ENCODE peak calls at places on chromosomes 12 and 14, in ten cellular contexts. One of them, this sample, is unnamed. For H3K36me3, the result is how much of the 10 kb centered on the place peaks cover.

GRCh38 chr12:39448038-39448437 is 5.1 kb upstream of the KIF21A start:
- DNase-seq in neural progenitor cell: no peak
- DNase-seq in SK-N-SH: no peak
- DNase-seq in IMR-90: no peak
- DNase-seq in neuronal stem cell: no peak
- DNase-seq in endodermal cell: no peak
- DNase-seq in mesenchymal stem cell: no peak
- DNase-seq in fibroblast of lung: no peak
- DNase-seq in colonic mucosa: no peak
- DNase-seq in HCT116: no peak
- DNase-seq in this sample: no peak

GRCh38 chr12:103858953-103859601 is 18.0 kb upstream of the NT5DC3 start:
- DNase-seq in colonic mucosa: peak
- DNase-seq in neuronal stem cell: no peak
- DNase-seq in SK-N-SH: no peak
- DNase-seq in mesenchymal stem cell: peak
- DNase-seq in neural progenitor cell: no peak
- DNase-seq in HCT116: peak
- DNase-seq in IMR-90: peak
- DNase-seq in endodermal cell: peak
- DNase-seq in fibroblast of lung: peak
- DNase-seq in this sample: peak

GRCh38 chr14:105316563-105316941 is 2.0 kb downstream of the PACS2 start:
- DNase-seq in neuronal stem cell: no peak
- DNase-seq in endodermal cell: no peak
- DNase-seq in SK-N-SH: peak
- DNase-seq in fibroblast of lung: no peak
- DNase-seq in IMR-90: no peak
- DNase-seq in colonic mucosa: no peak
- DNase-seq in HCT116: no peak
- DNase-seq in mesenchymal stem cell: no peak
- DNase-seq in neural progenitor cell: no peak
- DNase-seq in this sample: no peak

GRCh38 chr12:11085419-11085818 is 6.7 kb downstream of the TAS2R43 start:
- DNase-seq in SK-N-SH: no peak
- DNase-seq in neuronal stem cell: no peak
- DNase-seq in endodermal cell: no peak
- DNase-seq in mesenchymal stem cell: no peak
- DNase-seq in HCT116: no peak
- DNase-seq in neural progenitor cell: no peak
- DNase-seq in colonic mucosa: no peak
- DNase-seq in IMR-90: no peak
- DNase-seq in fibroblast of lung: peak
- DNase-seq in this sample: no peak

GRCh38 chr12:89376202-89376529 is 23.9 kb upstream of the DUSP6 start:
- DNase-seq in IMR-90: no peak
- DNase-seq in colonic mucosa: no peak
- DNase-seq in neuronal stem cell: no peak
- DNase-seq in neural progenitor cell: no peak
- DNase-seq in SK-N-SH: no peak
- DNase-seq in mesenchymal stem cell: no peak
- DNase-seq in endodermal cell: no peak
- DNase-seq in fibroblast of lung: no peak
- DNase-seq in HCT116: no peak
- DNase-seq in this sample: no peak

GRCh38 chr12:124833693-124834122 is 30.0 kb downstream of the SCARB1 start:
- DNase-seq in IMR-90: no peak
- DNase-seq in SK-N-SH: peak
- DNase-seq in HCT116: peak
- DNase-seq in endodermal cell: peak
- DNase-seq in mesenchymal stem cell: no peak
- DNase-seq in colonic mucosa: no peak
- DNase-seq in neuronal stem cell: peak
- DNase-seq in fibroblast of lung: no peak
- DNase-seq in neural progenitor cell: peak
- DNase-seq in this sample: no peak

GRCh38 chr12:10607885-10608458 is 5.4 kb downstream of the MAGOHB start:
- DNase-seq in fibroblast of lung: peak
- DNase-seq in SK-N-SH: peak
- DNase-seq in colonic mucosa: no peak
- DNase-seq in neuronal stem cell: no peak
- DNase-seq in neural progenitor cell: no peak
- DNase-seq in endodermal cell: peak
- DNase-seq in mesenchymal stem cell: peak
- DNase-seq in IMR-90: peak
- DNase-seq in HCT116: no peak
- DNase-seq in this sample: peak

GRCh38 chr12:124567035-124567672 is at the start of gene NCOR2:
- DNase-seq in neural progenitor cell: peak
- DNase-seq in SK-N-SH: peak
- DNase-seq in fibroblast of lung: no peak
- DNase-seq in neuronal stem cell: no peak
- DNase-seq in colonic mucosa: no peak
- DNase-seq in IMR-90: no peak
- DNase-seq in mesenchymal stem cell: no peak
- DNase-seq in endodermal cell: peak
- DNase-seq in HCT116: no peak
- DNase-seq in this sample: peak

GRCh38 chr12:92908108-92908507 is 21.0 kb downstream of the EEA1 start:
- DNase-seq in neuronal stem cell: no peak
- DNase-seq in colonic mucosa: no peak
- DNase-seq in SK-N-SH: no peak
- DNase-seq in fibroblast of lung: no peak
- DNase-seq in IMR-90: no peak
- DNase-seq in endodermal cell: no peak
- DNase-seq in neural progenitor cell: no peak
- DNase-seq in mesenchymal stem cell: no peak
- DNase-seq in HCT116: no peak
- DNase-seq in this sample: no peak

GRCh38 chr12:124538194-124539082 is 29.0 kb downstream of the NCOR2 start:
- DNase-seq in SK-N-SH: peak
- DNase-seq in neural progenitor cell: no peak
- DNase-seq in endodermal cell: no peak
- DNase-seq in neuronal stem cell: no peak
- DNase-seq in fibroblast of lung: no peak
- DNase-seq in mesenchymal stem cell: peak
- DNase-seq in IMR-90: no peak
- DNase-seq in colonic mucosa: no peak
- DNase-seq in HCT116: no peak
- DNase-seq in this sample: no peak

DNA sequence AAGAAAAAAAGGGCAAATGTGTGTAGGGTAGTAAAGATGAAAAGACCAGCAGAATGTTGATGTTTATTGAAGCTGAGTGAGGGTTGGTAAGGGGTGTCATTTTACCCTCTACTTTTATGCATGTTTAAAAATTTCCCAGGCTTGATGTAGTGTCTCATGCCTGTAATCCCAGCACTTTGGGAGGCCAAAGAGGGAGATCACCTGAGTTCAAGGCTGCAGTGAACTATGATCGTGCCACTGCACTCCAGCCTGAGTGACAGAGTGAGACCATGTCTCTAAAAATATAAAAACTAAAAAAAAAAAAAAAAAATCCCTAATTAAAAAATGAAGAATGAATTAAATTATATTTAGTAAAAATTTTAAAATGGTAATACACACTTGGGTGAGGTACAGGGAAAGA is 8.5 kb downstream of the SEL1L start:
- DNase-seq in IMR-90: no peak
- DNase-seq in mesenchymal stem cell: no peak
- DNase-seq in endodermal cell: no peak
- DNase-seq in neuronal stem cell: no peak
- DNase-seq in colonic mucosa: no peak
- DNase-seq in SK-N-SH: no peak
- DNase-seq in neural progenitor cell: no peak
- DNase-seq in HCT116: no peak
- DNase-seq in fibroblast of lung: no peak
- DNase-seq in this sample: no peak
- H3K36me3 ChIP-seq in IMR-90: under half
- H3K36me3 ChIP-seq in mesenchymal stem cell: half or more
- H3K36me3 ChIP-seq in endodermal cell: half or more
- H3K36me3 ChIP-seq in neuronal stem cell: half or more
- H3K36me3 ChIP-seq in colonic mucosa: under half
- H3K36me3 ChIP-seq in SK-N-SH: under half
- H3K36me3 ChIP-seq in neural progenitor cell: under half
- H3K36me3 ChIP-seq in HCT116: under half
- H3K36me3 ChIP-seq in fibroblast of lung: under half
- H3K36me3 ChIP-seq in this sample: half or more

GRCh38 chr14:60758875-60759274 is 24.3 kb downstream of the MNAT1 start:
- DNase-seq in colonic mucosa: no peak
- DNase-seq in SK-N-SH: no peak
- DNase-seq in neural progenitor cell: no peak
- DNase-seq in HCT116: no peak
- DNase-seq in fibroblast of lung: no peak
- DNase-seq in endodermal cell: no peak
- DNase-seq in neuronal stem cell: no peak
- DNase-seq in IMR-90: peak
- DNase-seq in mesenchymal stem cell: no peak
- DNase-seq in this sample: peak

GRCh38 chr14:60756847-60757246 is 22.3 kb downstream of the MNAT1 start:
- DNase-seq in neuronal stem cell: no peak
- DNase-seq in neural progenitor cell: no peak
- DNase-seq in mesenchymal stem cell: no peak
- DNase-seq in colonic mucosa: no peak
- DNase-seq in SK-N-SH: no peak
- DNase-seq in endodermal cell: no peak
- DNase-seq in IMR-90: peak
- DNase-seq in HCT116: no peak
- DNase-seq in fibroblast of lung: no peak
- DNase-seq in this sample: peak

GRCh38 chr14:60757617-60758016 is 23.1 kb downstream of the MNAT1 start:
- DNase-seq in endodermal cell: no peak
- DNase-seq in fibroblast of lung: peak
- DNase-seq in IMR-90: peak
- DNase-seq in SK-N-SH: no peak
- DNase-seq in mesenchymal stem cell: peak
- DNase-seq in neural progenitor cell: no peak
- DNase-seq in colonic mucosa: no peak
- DNase-seq in neuronal stem cell: no peak
- DNase-seq in HCT116: no peak
- DNase-seq in this sample: peak

GRCh38 chr14:60760648-60761364 is 26.2 kb downstream of the MNAT1 start:
- DNase-seq in mesenchymal stem cell: no peak
- DNase-seq in IMR-90: no peak
- DNase-seq in neuronal stem cell: no peak
- DNase-seq in neural progenitor cell: no peak
- DNase-seq in HCT116: peak
- DNase-seq in fibroblast of lung: no peak
- DNase-seq in endodermal cell: no peak
- DNase-seq in SK-N-SH: no peak
- DNase-seq in colonic mucosa: no peak
- DNase-seq in this sample: peak

GRCh38 chr14:60760209-60760608 is 25.6 kb downstream of the MNAT1 start:
- DNase-seq in IMR-90: no peak
- DNase-seq in endodermal cell: no peak
- DNase-seq in neuronal stem cell: no peak
- DNase-seq in SK-N-SH: no peak
- DNase-seq in mesenchymal stem cell: no peak
- DNase-seq in fibroblast of lung: no peak
- DNase-seq in neural progenitor cell: no peak
- DNase-seq in HCT116: no peak
- DNase-seq in colonic mucosa: no peak
- DNase-seq in this sample: peak
- H3K9ac ChIP-seq in IMR-90: no peak
- H3K9ac ChIP-seq in endodermal cell: no peak
- H3K9ac ChIP-seq in neuronal stem cell: no peak
- H3K9ac ChIP-seq in SK-N-SH: no peak
- H3K9ac ChIP-seq in mesenchymal stem cell: no peak
- H3K9ac ChIP-seq in fibroblast of lung: no peak
- H3K9ac ChIP-seq in neural progenitor cell: no peak
- H3K9ac ChIP-seq in HCT116: peak
- H3K9ac ChIP-seq in colonic mucosa: no peak
- H3K9ac ChIP-seq in this sample: peak

DNA sequence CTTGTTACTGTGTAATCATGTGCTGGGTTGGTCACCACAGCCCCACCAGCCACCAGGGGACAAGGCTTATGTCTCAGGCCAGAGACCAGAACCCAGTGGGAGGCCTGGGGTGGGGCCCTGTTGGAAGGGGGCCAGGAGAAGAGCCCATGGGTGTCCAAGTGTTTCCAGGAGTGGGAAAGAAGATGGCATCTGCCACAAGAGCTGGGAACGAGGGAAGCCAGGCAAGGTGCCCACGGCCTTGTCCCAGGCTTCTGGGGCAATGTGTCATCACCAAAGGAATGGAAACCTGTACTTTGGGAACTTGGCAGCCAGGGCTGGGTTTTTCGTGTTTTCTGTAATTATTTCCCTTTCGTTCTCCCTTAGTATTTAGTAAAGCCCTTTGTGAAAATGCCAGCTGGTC is 5.3 kb upstream of the PGF start:
- DNase-seq in fibroblast of lung: no peak
- DNase-seq in IMR-90: no peak
- DNase-seq in neuronal stem cell: no peak
- DNase-seq in colonic mucosa: no peak
- DNase-seq in neural progenitor cell: no peak
- DNase-seq in HCT116: no peak
- DNase-seq in endodermal cell: no peak
- DNase-seq in SK-N-SH: no peak
- DNase-seq in mesenchymal stem cell: no peak
- DNase-seq in this sample: no peak
- H3K4me3 ChIP-seq in fibroblast of lung: no peak
- H3K4me3 ChIP-seq in IMR-90: no peak
- H3K4me3 ChIP-seq in neuronal stem cell: no peak
- H3K4me3 ChIP-seq in colonic mucosa: no peak
- H3K4me3 ChIP-seq in neural progenitor cell: no peak
- H3K4me3 ChIP-seq in HCT116: no peak
- H3K4me3 ChIP-seq in endodermal cell: no peak
- H3K4me3 ChIP-seq in SK-N-SH: no peak
- H3K4me3 ChIP-seq in mesenchymal stem cell: no peak
- H3K4me3 ChIP-seq in this sample: no peak

GRCh38 chr14:96538097-96538496 is 35.9 kb downstream of the PAPOLA start:
- DNase-seq in fibroblast of lung: no peak
- DNase-seq in endodermal cell: no peak
- DNase-seq in colonic mucosa: no peak
- DNase-seq in HCT116: no peak
- DNase-seq in neural progenitor cell: no peak
- DNase-seq in mesenchymal stem cell: no peak
- DNase-seq in neuronal stem cell: no peak
- DNase-seq in SK-N-SH: no peak
- DNase-seq in IMR-90: no peak
- DNase-seq in this sample: no peak

GRCh38 chr14:96536807-96537206 is 34.6 kb downstream of the PAPOLA start:
- DNase-seq in SK-N-SH: no peak
- DNase-seq in neuronal stem cell: no peak
- DNase-seq in endodermal cell: no peak
- DNase-seq in mesenchymal stem cell: no peak
- DNase-seq in colonic mucosa: no peak
- DNase-seq in fibroblast of lung: no peak
- DNase-seq in neural progenitor cell: no peak
- DNase-seq in IMR-90: no peak
- DNase-seq in HCT116: no peak
- DNase-seq in this sample: no peak

DNA sequence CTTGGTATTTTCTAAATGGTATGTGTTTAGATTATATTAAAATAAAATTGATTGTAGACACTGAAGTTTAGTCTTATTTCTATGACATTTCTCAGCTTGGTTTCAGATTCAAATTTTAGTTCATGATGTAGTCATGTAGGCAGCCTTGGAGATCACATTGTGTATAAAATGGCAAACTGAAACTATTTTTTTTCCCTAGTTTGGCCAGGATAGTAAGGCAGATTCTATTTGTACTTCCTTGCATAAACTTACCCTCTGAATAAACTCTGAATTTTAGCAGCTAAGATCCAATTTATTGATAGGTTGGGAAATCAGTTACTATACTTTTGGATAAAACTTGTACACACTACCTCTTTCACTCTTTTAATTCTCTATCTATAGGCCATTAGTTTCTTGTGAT is 30.4 kb downstream of the PAPOLA start:
- DNase-seq in neuronal stem cell: no peak
- DNase-seq in mesenchymal stem cell: no peak
- DNase-seq in IMR-90: no peak
- DNase-seq in neural progenitor cell: no peak
- DNase-seq in fibroblast of lung: no peak
- DNase-seq in endodermal cell: no peak
- DNase-seq in colonic mucosa: no peak
- DNase-seq in SK-N-SH: no peak
- DNase-seq in HCT116: no peak
- DNase-seq in this sample: no peak
- H3K36me3 ChIP-seq in neuronal stem cell: half or more
- H3K36me3 ChIP-seq in mesenchymal stem cell: half or more
- H3K36me3 ChIP-seq in IMR-90: under half
- H3K36me3 ChIP-seq in neural progenitor cell: under half
- H3K36me3 ChIP-seq in fibroblast of lung: under half
- H3K36me3 ChIP-seq in endodermal cell: half or more
- H3K36me3 ChIP-seq in colonic mucosa: under half
- H3K36me3 ChIP-seq in SK-N-SH: half or more
- H3K36me3 ChIP-seq in HCT116: under half
- H3K36me3 ChIP-seq in this sample: half or more